ENCODE peak calls at places on chromosomes 5 and 9, in eight cellular contexts. Q is iPS-NIHi11, I is Calu3, B is left ventricle myocardium inferior, D is type B pancreatic cell, K is AG20443, T is fibroblast of mammary gland, Z is GM12864. P is an unnamed sample.
A peak's percentile ranks its signal among the peaks of the same experiment; 100 is the strongest.

GRCh38 chr5:78747703-78748359 is 99.3 kb upstream of the LHFPL2 start:
- DNase-seq in Q (peak; percentile 19), I (peak; percentile 12), B (no peak), D (no peak), K (peak; percentile 83), T (peak; percentile 73), Z (no peak), P (peak; percentile 47)

GRCh38 chr9:2414465-2414864 is 207.1 kb upstream of the VLDLR start:
- DNase-seq in Q (no peak), I (no peak), B (no peak), D (no peak), K (no peak), T (no peak), Z (no peak), P (no peak)

GRCh38 chr5:149995385-149996085 is 4.9 kb downstream of the TIGD6 start:
- DNase-seq in Q (no peak), I (no peak), B (no peak), D (no peak), K (no peak), T (no peak), Z (no peak), P (peak; percentile 68)

GRCh38 chr5:169795311-169795710 is 158.2 kb downstream of the DOCK2 start:
- DNase-seq in Q (no peak), I (peak; percentile 47), B (no peak), D (no peak), K (no peak), T (no peak), Z (no peak), P (no peak)

GRCh38 chr5:472076-472655 is 29.2 kb downstream of the EXOC3 start:
- DNase-seq in Q (no peak), I (no peak), B (peak; percentile 28), D (no peak), K (no peak), T (peak; percentile 24), Z (no peak), P (no peak)

GRCh38 chr9:134379774-134380431 is 53.6 kb downstream of the RXRA start:
- DNase-seq in Q (peak; percentile 63), I (peak; percentile 87), B (no peak), D (no peak), K (no peak), T (peak; percentile 20), Z (no peak), P (no peak)

GRCh38 chr9:82022121-82022520 is 33.5 kb downstream of the SPATA31D1 start:
- DNase-seq in Q (no peak), I (no peak), B (no peak), D (no peak), K (no peak), T (peak; percentile 40), Z (no peak), P (no peak)

GRCh38 chr9:120742951-120743416 is 28.7 kb upstream of the MEGF9 start:
- DNase-seq in Q (peak; percentile 70), I (no peak), B (no peak), D (no peak), K (peak; percentile 56), T (peak; percentile 50), Z (no peak), P (no peak)

GRCh38 chr5:111308951-111309350 is 84.8 kb downstream of the CAMK4 start:
- DNase-seq in Q (peak; percentile 44), I (no peak), B (no peak), D (no peak), K (no peak), T (no peak), Z (no peak), P (no peak)

GRCh38 chr5:133873454-133873853 is 95.0 kb downstream of the C5orf15 start:
- DNase-seq in Q (no peak), I (no peak), B (no peak), D (no peak), K (no peak), T (peak; percentile 33), Z (no peak), P (no peak)

GRCh38 chr5:93579561-93580386 is 1.2 kb downstream of the NR2F1-AS1 start:
- DNase-seq in Q (no peak), I (peak; percentile 57), B (no peak), D (peak; percentile 76), K (peak; percentile 53), T (peak; percentile 49), Z (no peak), P (no peak)